ENCODE peak calls at places on chromosome 1, in eight cellular contexts. Y is WTC11; E is GM12865; P is activated CD8-positive, alpha-beta T cell treated with anti-CD3 and anti-CD28 coated beads for 36 hours; Z is RWPE1; Q is mammary epithelial cell; N is PC-9; B is mesothelial cell of epicardium. V is an unnamed sample.
A peak's percentile ranks its signal among the peaks of the same experiment; 100 is the strongest.

GRCh38 chr1:55420866-55421265 is 205.7 kb upstream of the USP24 start:
- DNase-seq in Y (no peak), E (no peak), P (no peak), Z (no peak), Q (no peak), N (no peak), B (no peak), V (no peak)

GRCh38 chr1:226691257-226691656 is 47.8 kb downstream of the ITPKB start:
- DNase-seq in Y (no peak), E (peak; percentile 44), P (peak; percentile 89), Z (no peak), Q (no peak), N (no peak), B (no peak), V (no peak)

GRCh38 chr1:109399326-109399957 is 1.7 kb upstream of the SORT1 start:
- DNase-seq in Y (no peak), E (peak; percentile 68), P (no peak), Z (peak; percentile 45), Q (peak; percentile 52), N (peak; percentile 61), B (no peak), V (peak; percentile 24)

GRCh38 chr1:158509471-158510161 is 37.6 kb downstream of the OR10R2 start:
- DNase-seq in Y (no peak), E (no peak), P (no peak), Z (no peak), Q (no peak), N (no peak), B (peak; percentile 44), V (no peak)

GRCh38 chr1:47184090-47184735 is 5.6 kb downstream of the PDZK1IP1 start:
- DNase-seq in Y (no peak), E (peak; percentile 33), P (no peak), Z (no peak), Q (no peak), N (no peak), B (no peak), V (no peak)

GRCh38 chr1:196655037-196655436 is 3.2 kb downstream of the CFH start:
- DNase-seq in Y (no peak), E (no peak), P (no peak), Z (no peak), Q (no peak), N (no peak), B (no peak), V (no peak)

GRCh38 chr1:20376880-20377494 is 86.3 kb downstream of the VWA5B1 start:
- DNase-seq in Y (peak; percentile 85), E (peak; percentile 45), P (peak; percentile 73), Z (peak; percentile 54), Q (peak; percentile 28), N (no peak), B (peak; percentile 63), V (peak; percentile 82)

GRCh38 chr1:201715801-201716741 is 112.9 kb upstream of the IPO9 start:
- DNase-seq in Y (no peak), E (no peak), P (no peak), Z (no peak), Q (no peak), N (no peak), B (no peak), V (no peak)

DNA sequence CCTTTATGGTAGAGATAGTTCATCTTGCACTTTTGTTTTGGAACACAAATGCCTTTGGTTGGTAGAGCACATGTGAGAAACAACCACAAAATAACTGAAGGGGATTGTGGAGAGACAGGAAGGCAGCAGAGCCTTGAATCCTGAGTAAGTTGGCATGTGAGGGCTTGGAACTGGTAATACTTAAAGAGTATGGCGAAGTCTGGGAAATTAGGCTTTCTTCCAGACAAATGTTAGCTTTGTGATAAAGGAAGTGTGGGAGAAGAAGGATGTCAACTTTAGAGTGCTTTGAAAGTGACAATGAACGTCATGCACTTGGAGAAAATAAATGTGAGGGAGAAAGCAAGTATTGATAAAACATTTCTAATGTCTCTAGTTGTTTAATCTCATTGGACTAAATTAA is 476.3 kb upstream of the ZRANB2 start:
- DNase-seq in Y (no peak), E (no peak), P (no peak), Z (no peak), Q (no peak), N (no peak), B (no peak), V (no peak)
- TF ChIP-seq CTCF in Y (no peak), E (no peak), P (no peak), Z (no peak), Q (no peak), N (no peak), B (no peak), V (no peak)

GRCh38 chr1:232630047-232630893 is at the start of gene SIPA1L2:
- DNase-seq in Y (peak; percentile 94), E (peak; percentile 89), P (peak; percentile 83), Z (peak; percentile 100), Q (peak; percentile 88), N (peak; percentile 61), B (peak; percentile 98), V (peak; percentile 97)
- TF ChIP-seq CTCF in Y (no peak), E (peak; percentile 23), P (peak; percentile 44), Z (peak; percentile 79), Q (peak; percentile 74), N (peak; percentile 66), B (peak; percentile 40), V (peak; percentile 43)

GRCh38 chr1:246281639-246282038 is 225.4 kb downstream of the SMYD3 start:
- DNase-seq in Y (no peak), E (no peak), P (no peak), Z (no peak), Q (no peak), N (no peak), B (no peak), V (no peak)

GRCh38 chr1:246284021-246284420 is 223.1 kb downstream of the SMYD3 start:
- DNase-seq in Y (no peak), E (no peak), P (no peak), Z (no peak), Q (no peak), N (no peak), B (no peak), V (no peak)

GRCh38 chr1:246281195-246281594 is 225.9 kb downstream of the SMYD3 start:
- DNase-seq in Y (no peak), E (no peak), P (no peak), Z (no peak), Q (no peak), N (no peak), B (no peak), V (no peak)

GRCh38 chr1:246279402-246279801 is 227.7 kb downstream of the SMYD3 start:
- DNase-seq in Y (no peak), E (no peak), P (no peak), Z (no peak), Q (no peak), N (no peak), B (no peak), V (no peak)

DNA sequence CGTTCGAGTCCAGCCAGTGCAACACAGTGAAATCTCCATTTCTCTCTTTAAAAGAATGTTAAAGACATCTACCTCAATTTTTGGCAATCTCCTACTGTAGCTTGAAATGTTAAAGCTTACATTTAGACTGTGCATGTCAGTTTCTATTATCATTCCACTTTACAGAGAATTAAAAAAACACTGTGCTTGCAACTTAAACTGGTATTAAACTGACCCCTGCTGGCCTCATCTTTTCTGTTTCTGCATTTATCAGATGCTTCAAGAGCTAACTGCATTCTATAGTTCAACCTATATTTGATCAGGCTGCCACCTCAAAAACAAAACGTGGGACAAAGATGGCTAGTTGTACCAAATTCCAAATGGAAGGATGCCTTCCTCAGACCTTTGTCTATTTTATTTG is 226.5 kb downstream of the SMYD3 start:
- DNase-seq in Y (no peak), E (peak; percentile 18), P (peak; percentile 1), Z (no peak), Q (no peak), N (no peak), B (no peak), V (no peak)
- TF ChIP-seq CTCF in Y (no peak), E (peak; percentile 10), P (no peak), Z (no peak), Q (peak; percentile 40), N (peak; percentile 34), B (peak; percentile 12), V (peak; percentile 20)

DNA sequence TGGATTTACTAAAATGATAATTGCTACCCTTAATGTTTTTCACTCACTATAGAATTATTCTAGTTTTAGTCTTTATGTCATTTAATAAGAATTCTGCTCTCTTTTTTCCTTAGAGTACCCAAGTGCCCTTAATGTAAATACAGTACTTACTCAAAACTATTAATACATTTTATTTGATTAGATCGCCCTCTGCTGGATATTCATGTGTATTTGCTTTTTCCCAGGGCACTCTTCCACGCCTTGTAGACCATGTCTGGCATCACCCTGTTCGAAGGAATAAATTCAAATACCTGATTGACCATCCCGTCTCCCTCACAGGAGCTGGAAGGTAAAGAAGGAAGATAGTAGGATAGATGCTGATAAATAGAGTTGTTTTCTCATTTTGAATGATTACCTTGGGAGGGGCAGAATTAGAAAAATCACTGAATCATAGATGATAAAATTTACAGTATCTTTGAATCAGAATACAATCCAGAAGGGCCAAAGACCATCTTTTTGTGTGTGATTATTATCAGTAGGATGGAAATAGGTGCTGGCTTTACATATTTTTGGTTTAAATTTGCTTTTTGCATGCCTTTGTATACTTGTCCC is 4.1 kb downstream of the AXDND1 start:
- DNase-seq in Y (no peak), E (peak; percentile 68), P (peak; percentile 33), Z (peak; percentile 70), Q (peak; percentile 48), N (peak; percentile 65), B (no peak), V (peak; percentile 33)
- TF ChIP-seq CTCF in Y (peak; percentile 44), E (peak; percentile 50), P (peak; percentile 87), Z (peak; percentile 72), Q (peak; percentile 53), N (peak; percentile 80), B (peak; percentile 81), V (peak; percentile 79)

GRCh38 chr1:15958788-15959187 is 17.1 kb downstream of the ZBTB17 start:
- DNase-seq in Y (no peak), E (no peak), P (no peak), Z (no peak), Q (no peak), N (no peak), B (no peak), V (no peak)
- TF ChIP-seq CTCF in Y (no peak), E (peak; percentile 10), P (no peak), Z (no peak), Q (peak; percentile 26), N (no peak), B (no peak), V (no peak)

GRCh38 chr1:217660353-217661062 is 29.4 kb downstream of the SPATA17 start:
- DNase-seq in Y (no peak), E (peak; percentile 31), P (peak; percentile 6), Z (peak; percentile 92), Q (peak; percentile 98), N (peak; percentile 39), B (no peak), V (no peak)
- TF ChIP-seq CTCF in Y (no peak), E (peak; percentile 46), P (peak; percentile 17), Z (peak; percentile 43), Q (peak; percentile 62), N (peak; percentile 29), B (no peak), V (peak; percentile 30)

V was measured in nephron progenitor cell.